ENCODE peak calls at places on chromosomes 7 and 10, in six cellular contexts. One of them, this sample, is unnamed.

GRCh38 chr10:56035489-56035888 is 325.6 kb downstream of the ZWINT start:
- DNase-seq in K562: peak; percentile 15
- DNase-seq in CD4-positive, alpha-beta memory T cell: no peak
- DNase-seq in left ventricle myocardium inferior: no peak
- DNase-seq in CD8-positive, alpha-beta T cell: no peak
- DNase-seq in BJ: no peak
- DNase-seq in this sample: no peak

GRCh38 chr10:131396108-131397010 is 84.8 kb upstream of the TCERG1L start:
- DNase-seq in CD8-positive, alpha-beta T cell: no peak
- DNase-seq in BJ: no peak
- DNase-seq in CD4-positive, alpha-beta memory T cell: no peak
- DNase-seq in K562: no peak
- DNase-seq in left ventricle myocardium inferior: no peak
- DNase-seq in this sample: no peak

GRCh38 chr10:110843796-110844616 is 27.7 kb upstream of the PDCD4 start:
- DNase-seq in BJ: no peak
- DNase-seq in CD8-positive, alpha-beta T cell: no peak
- DNase-seq in left ventricle myocardium inferior: no peak
- DNase-seq in K562: no peak
- DNase-seq in CD4-positive, alpha-beta memory T cell: no peak
- DNase-seq in this sample: no peak

GRCh38 chr7:66880009-66880554 is 40.9 kb upstream of the TMEM248 start:
- DNase-seq in CD8-positive, alpha-beta T cell: no peak
- DNase-seq in BJ: no peak
- DNase-seq in K562: no peak
- DNase-seq in CD4-positive, alpha-beta memory T cell: no peak
- DNase-seq in left ventricle myocardium inferior: no peak
- DNase-seq in this sample: no peak

GRCh38 chr7:65924193-65924592 is 51.3 kb downstream of the VKORC1L1 start:
- DNase-seq in K562: no peak
- DNase-seq in CD4-positive, alpha-beta memory T cell: no peak
- DNase-seq in left ventricle myocardium inferior: no peak
- DNase-seq in BJ: no peak
- DNase-seq in CD8-positive, alpha-beta T cell: no peak
- DNase-seq in this sample: no peak

GRCh38 chr7:55878701-55879100 is 8.6 kb upstream of the ZNF713 start:
- DNase-seq in left ventricle myocardium inferior: no peak
- DNase-seq in K562: no peak
- DNase-seq in CD4-positive, alpha-beta memory T cell: no peak
- DNase-seq in CD8-positive, alpha-beta T cell: no peak
- DNase-seq in BJ: peak; percentile 3
- DNase-seq in this sample: no peak

GRCh38 chr10:62225362-62225761 is 43.3 kb downstream of the RTKN2 start:
- DNase-seq in K562: no peak
- DNase-seq in CD8-positive, alpha-beta T cell: no peak
- DNase-seq in left ventricle myocardium inferior: no peak
- DNase-seq in BJ: no peak
- DNase-seq in CD4-positive, alpha-beta memory T cell: no peak
- DNase-seq in this sample: no peak

GRCh38 chr10:43229208-43230061 is 37.4 kb downstream of the RASGEF1A start:
- DNase-seq in left ventricle myocardium inferior: peak; percentile 13
- DNase-seq in K562: peak; percentile 47
- DNase-seq in CD4-positive, alpha-beta memory T cell: peak; percentile 48
- DNase-seq in BJ: no peak
- DNase-seq in CD8-positive, alpha-beta T cell: no peak
- DNase-seq in this sample: no peak

GRCh38 chr10:35911233-35911632 is 269.1 kb upstream of the FZD8 start:
- DNase-seq in BJ: no peak
- DNase-seq in CD8-positive, alpha-beta T cell: no peak
- DNase-seq in K562: no peak
- DNase-seq in left ventricle myocardium inferior: no peak
- DNase-seq in CD4-positive, alpha-beta memory T cell: no peak
- DNase-seq in this sample: no peak

GRCh38 chr7:129401968-129402860 is 32.0 kb upstream of the STRIP2 start:
- DNase-seq in BJ: no peak
- DNase-seq in CD8-positive, alpha-beta T cell: no peak
- DNase-seq in left ventricle myocardium inferior: no peak
- DNase-seq in K562: no peak
- DNase-seq in CD4-positive, alpha-beta memory T cell: no peak
- DNase-seq in this sample: no peak

GRCh38 chr10:52621635-52622079 is 150.9 kb downstream of the MBL2 start:
- DNase-seq in CD4-positive, alpha-beta memory T cell: no peak
- DNase-seq in BJ: peak; percentile 83
- DNase-seq in left ventricle myocardium inferior: no peak
- DNase-seq in K562: no peak
- DNase-seq in CD8-positive, alpha-beta T cell: no peak
- DNase-seq in this sample: no peak

GRCh38 chr10:25747038-25747437 is 187.0 kb upstream of the MYO3A start:
- DNase-seq in CD4-positive, alpha-beta memory T cell: no peak
- DNase-seq in K562: no peak
- DNase-seq in left ventricle myocardium inferior: no peak
- DNase-seq in CD8-positive, alpha-beta T cell: no peak
- DNase-seq in BJ: no peak
- DNase-seq in this sample: no peak

GRCh38 chr7:127177156-127177555 is 75.6 kb downstream of the GRM8 start:
- DNase-seq in BJ: no peak
- DNase-seq in CD8-positive, alpha-beta T cell: no peak
- DNase-seq in K562: no peak
- DNase-seq in left ventricle myocardium inferior: no peak
- DNase-seq in CD4-positive, alpha-beta memory T cell: no peak
- DNase-seq in this sample: no peak

GRCh38 chr7:41940760-41941343 is 238.0 kb upstream of the INHBA start:
- DNase-seq in BJ: no peak
- DNase-seq in CD4-positive, alpha-beta memory T cell: peak; percentile 39
- DNase-seq in CD8-positive, alpha-beta T cell: no peak
- DNase-seq in left ventricle myocardium inferior: peak; percentile 53
- DNase-seq in K562: peak; percentile 73
- DNase-seq in this sample: peak; percentile 53

GRCh38 chr10:86107131-86107530 is 259.5 kb downstream of the GRID1 start:
- DNase-seq in left ventricle myocardium inferior: no peak
- DNase-seq in K562: no peak
- DNase-seq in CD8-positive, alpha-beta T cell: no peak
- DNase-seq in CD4-positive, alpha-beta memory T cell: no peak
- DNase-seq in BJ: no peak
- DNase-seq in this sample: no peak

GRCh38 chr7:141073641-141074161 is at the start of gene TMEM178B:
- DNase-seq in CD4-positive, alpha-beta memory T cell: peak; percentile 19
- DNase-seq in K562: no peak
- DNase-seq in left ventricle myocardium inferior: no peak
- DNase-seq in CD8-positive, alpha-beta T cell: no peak
- DNase-seq in BJ: no peak
- DNase-seq in this sample: peak; percentile 40

GRCh38 chr7:34277801-34278195 is 372.5 kb downstream of the BMPER start:
- DNase-seq in BJ: no peak
- DNase-seq in K562: no peak
- DNase-seq in CD8-positive, alpha-beta T cell: no peak
- DNase-seq in left ventricle myocardium inferior: no peak
- DNase-seq in CD4-positive, alpha-beta memory T cell: no peak
- DNase-seq in this sample: no peak

GRCh38 chr7:79317728-79318127 is 135.7 kb downstream of the MAGI2 start:
- DNase-seq in K562: no peak
- DNase-seq in BJ: peak; percentile 46
- DNase-seq in CD8-positive, alpha-beta T cell: no peak
- DNase-seq in CD4-positive, alpha-beta memory T cell: no peak
- DNase-seq in left ventricle myocardium inferior: no peak
- DNase-seq in this sample: peak; percentile 8

GRCh38 chr10:18216482-18216881 is 76.3 kb downstream of the CACNB2 start:
- DNase-seq in left ventricle myocardium inferior: no peak
- DNase-seq in CD4-positive, alpha-beta memory T cell: no peak
- DNase-seq in BJ: no peak
- DNase-seq in K562: no peak
- DNase-seq in CD8-positive, alpha-beta T cell: no peak
- DNase-seq in this sample: peak; percentile 9

GRCh38 chr7:6323936-6324701 is 51.7 kb upstream of the CYTH3 start:
- DNase-seq in CD4-positive, alpha-beta memory T cell: no peak
- DNase-seq in left ventricle myocardium inferior: no peak
- DNase-seq in K562: no peak
- DNase-seq in CD8-positive, alpha-beta T cell: no peak
- DNase-seq in BJ: no peak
- DNase-seq in this sample: no peak

GRCh38 chr10:21675157-21675796 is 141.2 kb downstream of the MLLT10 start:
- DNase-seq in left ventricle myocardium inferior: no peak
- DNase-seq in CD8-positive, alpha-beta T cell: no peak
- DNase-seq in K562: peak; percentile 54
- DNase-seq in BJ: no peak
- DNase-seq in CD4-positive, alpha-beta memory T cell: peak; percentile 18
- DNase-seq in this sample: peak; percentile 22

GRCh38 chr7:101179117-101179779 is 845 bp downstream of the NAT16 start:
- DNase-seq in CD4-positive, alpha-beta memory T cell: no peak
- DNase-seq in K562: peak; percentile 29
- DNase-seq in left ventricle myocardium inferior: no peak
- DNase-seq in BJ: no peak
- DNase-seq in CD8-positive, alpha-beta T cell: no peak
- DNase-seq in this sample: peak; percentile 56

GRCh38 chr7:124550036-124550435 is 215.6 kb downstream of the GPR37 start:
- DNase-seq in BJ: no peak
- DNase-seq in left ventricle myocardium inferior: no peak
- DNase-seq in K562: no peak
- DNase-seq in CD4-positive, alpha-beta memory T cell: no peak
- DNase-seq in CD8-positive, alpha-beta T cell: no peak
- DNase-seq in this sample: no peak

GRCh38 chr7:4667776-4668509 is 14.2 kb upstream of the FOXK1 start:
- DNase-seq in BJ: no peak
- DNase-seq in left ventricle myocardium inferior: no peak
- DNase-seq in K562: no peak
- DNase-seq in CD8-positive, alpha-beta T cell: no peak
- DNase-seq in CD4-positive, alpha-beta memory T cell: no peak
- DNase-seq in this sample: peak; percentile 33

GRCh38 chr7:142808802-142809583 is 38.2 kb downstream of the PRSS2 start:
- DNase-seq in BJ: no peak
- DNase-seq in CD8-positive, alpha-beta T cell: peak; percentile 89
- DNase-seq in left ventricle myocardium inferior: no peak
- DNase-seq in CD4-positive, alpha-beta memory T cell: peak; percentile 98
- DNase-seq in K562: peak; percentile 70
- DNase-seq in this sample: no peak

GRCh38 chr7:44110724-44111635 is 6.8 kb downstream of the AEBP1 start:
- DNase-seq in CD8-positive, alpha-beta T cell: no peak
- DNase-seq in K562: no peak
- DNase-seq in CD4-positive, alpha-beta memory T cell: no peak
- DNase-seq in left ventricle myocardium inferior: no peak
- DNase-seq in BJ: no peak
- DNase-seq in this sample: no peak
- H3K36me3 ChIP-seq in CD8-positive, alpha-beta T cell: no peaks in the 10 kb centered on the region
- H3K36me3 ChIP-seq in K562: peaks cover 18% of the 10 kb centered on the region
- H3K36me3 ChIP-seq in CD4-positive, alpha-beta memory T cell: peaks cover 8% of the 10 kb centered on the region
- H3K36me3 ChIP-seq in left ventricle myocardium inferior: peaks cover 9% of the 10 kb centered on the region
- H3K36me3 ChIP-seq in BJ: peaks cover 61% of the 10 kb centered on the region
- H3K36me3 ChIP-seq in this sample: peaks cover 39% of the 10 kb centered on the region

GRCh38 chr10:119588071-119588470 is 8.7 kb downstream of the TIAL1 start:
- DNase-seq in left ventricle myocardium inferior: no peak
- DNase-seq in K562: no peak
- DNase-seq in CD4-positive, alpha-beta memory T cell: no peak
- DNase-seq in BJ: no peak
- DNase-seq in CD8-positive, alpha-beta T cell: no peak
- DNase-seq in this sample: no peak
- H3K36me3 ChIP-seq in left ventricle myocardium inferior: peaks cover 40% of the 10 kb centered on the region
- H3K36me3 ChIP-seq in K562: peaks cover 78% of the 10 kb centered on the region
- H3K36me3 ChIP-seq in CD4-positive, alpha-beta memory T cell: peaks cover 26% of the 10 kb centered on the region
- H3K36me3 ChIP-seq in BJ: peaks cover 7% of the 10 kb centered on the region
- H3K36me3 ChIP-seq in CD8-positive, alpha-beta T cell: peaks cover 27% of the 10 kb centered on the region
- H3K36me3 ChIP-seq in this sample: peaks cover 70% of the 10 kb centered on the region

GRCh38 chr7:139018910-139019309 is 16.9 kb downstream of the ZC3HAV1L start:
- DNase-seq in BJ: no peak
- DNase-seq in left ventricle myocardium inferior: no peak
- DNase-seq in CD4-positive, alpha-beta memory T cell: no peak
- DNase-seq in K562: no peak
- DNase-seq in CD8-positive, alpha-beta T cell: no peak
- DNase-seq in this sample: no peak

GRCh38 chr7:139026551-139026950 is 9.3 kb downstream of the ZC3HAV1L start:
- DNase-seq in BJ: no peak
- DNase-seq in CD4-positive, alpha-beta memory T cell: no peak
- DNase-seq in CD8-positive, alpha-beta T cell: no peak
- DNase-seq in K562: no peak
- DNase-seq in left ventricle myocardium inferior: no peak
- DNase-seq in this sample: no peak

GRCh38 chr7:139023076-139023475 is 12.8 kb downstream of the ZC3HAV1L start:
- DNase-seq in CD4-positive, alpha-beta memory T cell: no peak
- DNase-seq in CD8-positive, alpha-beta T cell: no peak
- DNase-seq in K562: no peak
- DNase-seq in left ventricle myocardium inferior: no peak
- DNase-seq in BJ: no peak
- DNase-seq in this sample: no peak

GRCh38 chr7:139016931-139017511 is 18.8 kb downstream of the ZC3HAV1L start:
- DNase-seq in left ventricle myocardium inferior: peak; percentile 36
- DNase-seq in CD8-positive, alpha-beta T cell: peak; percentile 5
- DNase-seq in CD4-positive, alpha-beta memory T cell: peak; percentile 56
- DNase-seq in BJ: no peak
- DNase-seq in K562: peak; percentile 83
- DNase-seq in this sample: peak; percentile 85

GRCh38 chr7:139022286-139022685 is 13.6 kb downstream of the ZC3HAV1L start:
- DNase-seq in CD4-positive, alpha-beta memory T cell: no peak
- DNase-seq in K562: no peak
- DNase-seq in CD8-positive, alpha-beta T cell: no peak
- DNase-seq in left ventricle myocardium inferior: no peak
- DNase-seq in BJ: no peak
- DNase-seq in this sample: no peak
- H3K36me3 ChIP-seq in CD4-positive, alpha-beta memory T cell: no peaks in the 10 kb centered on the region
- H3K36me3 ChIP-seq in K562: no peaks in the 10 kb centered on the region
- H3K36me3 ChIP-seq in CD8-positive, alpha-beta T cell: no peaks in the 10 kb centered on the region
- H3K36me3 ChIP-seq in left ventricle myocardium inferior: peaks cover 46% of the 10 kb centered on the region
- H3K36me3 ChIP-seq in BJ: peaks cover 8% of the 10 kb centered on the region
- H3K36me3 ChIP-seq in this sample: peaks cover 67% of the 10 kb centered on the region

GRCh38 chr10:114849674-114850073 is 28.1 kb downstream of the FHIP2A start:
- DNase-seq in BJ: no peak
- DNase-seq in left ventricle myocardium inferior: no peak
- DNase-seq in CD8-positive, alpha-beta T cell: no peak
- DNase-seq in CD4-positive, alpha-beta memory T cell: no peak
- DNase-seq in K562: no peak
- DNase-seq in this sample: no peak

GRCh38 chr10:114851336-114851735 is 29.8 kb downstream of the FHIP2A start:
- DNase-seq in CD4-positive, alpha-beta memory T cell: no peak
- DNase-seq in left ventricle myocardium inferior: no peak
- DNase-seq in CD8-positive, alpha-beta T cell: no peak
- DNase-seq in K562: no peak
- DNase-seq in BJ: no peak
- DNase-seq in this sample: no peak

GRCh38 chr10:114850126-114850525 is 28.5 kb downstream of the FHIP2A start:
- DNase-seq in CD4-positive, alpha-beta memory T cell: no peak
- DNase-seq in K562: no peak
- DNase-seq in BJ: no peak
- DNase-seq in CD8-positive, alpha-beta T cell: no peak
- DNase-seq in left ventricle myocardium inferior: no peak
- DNase-seq in this sample: no peak

DNA sequence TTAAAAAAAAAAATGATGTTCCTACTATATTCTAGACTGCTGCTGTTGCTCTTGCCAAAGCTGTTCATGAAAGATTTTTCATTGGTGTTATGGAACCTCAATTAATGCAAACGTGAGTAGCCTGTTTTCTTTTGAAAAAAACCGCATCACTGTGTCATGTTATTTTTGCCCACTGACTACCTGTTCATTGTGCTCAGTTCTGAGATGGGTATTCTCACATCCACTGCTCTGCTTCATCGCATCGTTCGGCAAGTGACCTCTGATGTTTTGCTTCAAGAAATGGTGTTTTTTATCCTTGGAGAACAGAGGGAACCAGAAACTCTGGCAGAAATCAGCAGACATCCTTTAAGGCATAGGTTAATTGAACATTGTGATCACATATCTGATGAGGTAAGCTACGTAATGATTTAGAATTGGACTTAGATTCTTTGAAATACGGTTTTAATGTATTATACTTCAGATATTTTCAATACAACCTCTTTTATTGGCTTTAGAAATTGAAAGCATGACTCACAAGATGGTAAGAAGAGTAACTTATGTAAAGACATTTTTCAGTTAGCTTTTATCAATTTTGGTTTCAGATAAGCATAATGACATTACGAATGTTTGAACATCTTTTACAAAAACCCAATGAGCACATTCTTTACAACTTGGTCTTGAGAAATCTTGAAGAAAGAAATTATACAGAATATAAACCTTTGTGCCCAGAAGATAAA is 24.6 kb downstream of the FHIP2A start:
- DNase-seq in CD8-positive, alpha-beta T cell: no peak
- DNase-seq in K562: no peak
- DNase-seq in left ventricle myocardium inferior: no peak
- DNase-seq in BJ: no peak
- DNase-seq in CD4-positive, alpha-beta memory T cell: no peak
- DNase-seq in this sample: no peak
- H3K36me3 ChIP-seq in CD8-positive, alpha-beta T cell: peaks cover 29% of the 10 kb centered on the region
- H3K36me3 ChIP-seq in K562: peaks cover 35% of the 10 kb centered on the region
- H3K36me3 ChIP-seq in left ventricle myocardium inferior: peaks cover 98% of the 10 kb centered on the region
- H3K36me3 ChIP-seq in BJ: peaks cover 21% of the 10 kb centered on the region
- H3K36me3 ChIP-seq in CD4-positive, alpha-beta memory T cell: peaks cover 38% of the 10 kb centered on the region
- H3K36me3 ChIP-seq in this sample: peaks cover 39% of the 10 kb centered on the region

This sample was measured in SJCRH30.